ENCODE peak calls at places on chromosome 1, in eight cellular contexts. T, Q, O, C, P, W, B and D are unnamed samples.

GRCh38 chr1:167627865-167628641 is 2.0 kb upstream of the RCSD1 start:
- DNase-seq in C (no peak), T (peak; percentile 22), B (no peak), Q (no peak), O (no peak), P (no peak), W (no peak), D (peak; percentile 81)

GRCh38 chr1:236465231-236465958 is 58.4 kb upstream of the LGALS8 start:
- DNase-seq in C (no peak), T (no peak), W (no peak), Q (no peak), O (no peak), B (no peak), P (no peak), D (no peak)

GRCh38 chr1:94069649-94070285 is 51.2 kb downstream of the ABCA4 start:
- DNase-seq in T (no peak), B (no peak), C (no peak), W (no peak), Q (no peak), P (no peak), O (no peak), D (no peak)

GRCh38 chr1:32540589-32540988 is 1.4 kb downstream of the ZBTB8A start:
- DNase-seq in C (no peak), T (no peak), P (no peak), B (no peak), Q (no peak), W (no peak), O (peak; percentile 3), D (no peak)

GRCh38 chr1:31344503-31344902 is 28.4 kb downstream of the FABP3 start:
- DNase-seq in B (no peak), O (no peak), Q (no peak), P (no peak), C (no peak), W (no peak), T (no peak), D (no peak)

GRCh38 chr1:41255978-41256377 is 13.9 kb upstream of the SCMH1 start:
- DNase-seq in W (no peak), T (no peak), C (no peak), B (no peak), P (no peak), O (peak; percentile 55), Q (no peak), D (no peak)

GRCh38 chr1:218112862-218113261 is 172.2 kb upstream of the RRP15 start:
- DNase-seq in P (no peak), O (no peak), T (no peak), Q (no peak), W (no peak), B (no peak), C (no peak), D (no peak)

GRCh38 chr1:107991371-107992066 is 26.5 kb upstream of the VAV3 start:
- DNase-seq in C (no peak), W (no peak), P (peak; percentile 52), Q (peak; percentile 14), T (no peak), B (peak; percentile 43), O (peak; percentile 19), D (no peak)

GRCh38 chr1:55425310-55425930 is 210.3 kb upstream of the USP24 start:
- DNase-seq in B (no peak), W (no peak), T (no peak), P (no peak), O (no peak), C (no peak), Q (no peak), D (no peak)

GRCh38 chr1:35935436-35935835 is 4.5 kb downstream of the AGO3 start:
- DNase-seq in O (peak; percentile 37), Q (no peak), B (no peak), T (no peak), W (no peak), P (no peak), C (no peak), D (no peak)

GRCh38 chr1:241213147-241213546 is 143.9 kb downstream of the RGS7 start:
- DNase-seq in P (no peak), C (no peak), T (no peak), W (no peak), O (no peak), B (no peak), Q (no peak), D (no peak)

GRCh38 chr1:10045480-10046355 is 13.0 kb downstream of the UBE4B start:
- DNase-seq in O (peak; percentile 61), T (no peak), Q (peak; percentile 8), C (no peak), P (no peak), W (peak; percentile 78), B (no peak), D (no peak)

GRCh38 chr1:228938248-228938891 is 203.1 kb downstream of the RHOU start:
- DNase-seq in B (no peak), O (no peak), W (no peak), Q (peak; percentile 32), P (peak; percentile 23), C (peak; percentile 48), T (no peak), D (no peak)

GRCh38 chr1:93840956-93841482 is 38.0 kb downstream of the DNTTIP2 start:
- DNase-seq in C (no peak), W (no peak), Q (no peak), P (no peak), B (no peak), T (no peak), O (no peak), D (no peak)

GRCh38 chr1:193019442-193020026 is 39.6 kb downstream of the UCHL5 start:
- DNase-seq in C (no peak), B (peak; percentile 31), W (no peak), T (no peak), O (peak; percentile 86), P (no peak), Q (peak; percentile 6), D (peak; percentile 18)

GRCh38 chr1:151213560-151213959 is 15.2 kb downstream of the PIP5K1A start:
- DNase-seq in O (peak; percentile 35), B (no peak), Q (no peak), P (no peak), T (no peak), C (no peak), W (no peak), D (no peak)

GRCh38 chr1:113207019-113207418 is 134.0 kb downstream of the LRIG2 start:
- DNase-seq in W (no peak), B (no peak), C (no peak), O (no peak), T (no peak), P (no peak), Q (no peak), D (no peak)

GRCh38 chr1:78340006-78340405 is 150.8 kb upstream of the PTGFR start:
- DNase-seq in Q (peak; percentile 71), P (no peak), C (no peak), B (no peak), T (no peak), W (no peak), O (peak; percentile 86), D (no peak)

GRCh38 chr1:21572141-21572540 is 62.9 kb downstream of the ALPL start:
- DNase-seq in Q (no peak), O (no peak), T (no peak), C (no peak), W (no peak), B (no peak), P (no peak), D (no peak)

GRCh38 chr1:156928043-156928602 is 7.7 kb downstream of the LRRC71 start:
- DNase-seq in O (no peak), B (no peak), T (no peak), W (no peak), P (no peak), Q (no peak), C (no peak), D (no peak)
- TF ChIP-seq CTCF in O (no peak), B (no peak), T (peak; percentile 14), W (no peak), P (no peak), Q (no peak), C (no peak), D (no peak)

GRCh38 chr1:17023573-17023972 is 11.8 kb upstream of the ATP13A2 start:
- DNase-seq in O (no peak), C (no peak), W (no peak), P (no peak), T (no peak), Q (no peak), B (no peak), D (no peak)
- TF ChIP-seq CTCF in O (no peak), C (no peak), W (no peak), P (no peak), T (peak; percentile 32), Q (no peak), B (no peak), D (no peak)

DNA sequence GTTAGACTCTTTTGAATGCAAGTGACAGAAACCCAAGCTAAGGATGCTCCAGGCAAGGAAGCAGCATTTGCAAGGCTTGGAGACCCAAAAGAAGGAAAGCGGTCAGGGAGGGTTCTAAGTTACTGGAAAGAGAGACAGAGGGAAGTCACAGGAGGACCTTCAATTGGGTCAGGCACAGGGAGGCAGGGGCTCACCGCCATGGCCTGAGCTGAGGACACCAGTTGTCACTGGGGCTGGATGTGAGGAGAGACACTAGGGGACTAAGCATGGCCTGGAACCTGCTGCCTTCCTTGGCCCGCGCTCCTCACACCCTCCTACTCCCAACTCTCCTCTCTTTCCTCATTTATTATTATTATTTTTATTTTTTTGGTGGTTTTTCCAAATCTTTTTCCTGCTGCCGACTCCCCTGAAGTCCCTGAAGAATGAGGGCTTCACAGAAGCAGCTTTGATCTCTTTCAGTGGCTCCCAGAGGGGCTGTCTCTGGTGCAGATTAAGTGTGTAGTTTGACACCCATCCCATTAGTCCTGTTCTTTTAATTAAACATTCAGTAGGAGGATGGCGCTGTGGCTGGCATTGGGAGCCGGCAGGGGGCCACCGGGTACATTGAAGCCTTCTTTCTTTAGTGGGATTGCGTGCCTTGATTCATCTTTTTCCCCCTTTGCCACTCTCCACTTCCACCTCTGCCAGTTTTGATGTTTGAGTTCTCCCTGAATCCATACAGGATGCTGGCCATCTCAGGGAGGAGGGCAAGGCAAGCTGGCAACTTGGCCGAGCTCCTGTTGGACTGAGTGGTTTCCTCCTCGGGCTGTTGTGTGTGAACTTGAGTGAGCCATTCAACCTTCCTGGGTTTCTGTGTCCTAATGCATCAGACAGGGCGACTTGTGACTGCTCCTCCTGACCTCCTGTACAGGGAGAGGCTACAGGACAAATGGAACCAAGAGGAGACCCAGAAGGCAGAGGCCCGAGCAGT is 59.3 kb downstream of the MDM4 start:
- DNase-seq in T (no peak), P (no peak), W (no peak), C (no peak), Q (no peak), B (no peak), O (no peak), D (no peak)
- TF ChIP-seq CTCF in T (no peak), P (no peak), W (no peak), C (no peak), Q (no peak), B (no peak), O (no peak), D (no peak)

DNA sequence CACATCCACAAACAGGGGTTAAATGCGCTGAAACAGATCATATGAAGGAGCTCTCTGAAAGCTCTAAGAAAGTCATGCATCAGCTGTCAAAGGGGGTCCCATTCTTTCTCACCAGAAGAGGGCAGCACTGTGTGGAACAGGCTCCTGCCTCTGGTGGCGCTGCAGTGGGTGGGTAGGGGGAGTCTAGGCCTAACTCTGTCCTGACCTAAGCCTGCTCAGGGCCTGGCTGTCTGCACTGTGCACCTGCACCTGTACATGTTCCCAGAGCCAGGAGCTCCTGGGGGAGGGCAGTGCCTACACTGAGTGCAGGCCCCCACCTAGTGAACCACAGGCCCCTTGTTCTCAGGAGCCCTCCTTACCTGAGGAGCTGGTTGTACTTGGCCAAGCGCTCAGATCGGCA is 16.0 kb downstream of the ENO1 start:
- DNase-seq in Q (no peak), P (no peak), B (no peak), T (no peak), C (no peak), W (no peak), O (no peak), D (no peak)
- TF ChIP-seq CTCF in Q (peak; percentile 87), P (no peak), B (peak; percentile 63), T (peak; percentile 77), C (peak; percentile 31), W (peak; percentile 46), O (peak; percentile 69), D (peak; percentile 16)

GRCh38 chr1:205271277-205271676 is 43.5 kb downstream of the TMCC2 start:
- DNase-seq in B (no peak), P (no peak), O (peak; percentile 51), W (no peak), Q (no peak), T (no peak), C (no peak), D (no peak)
- TF ChIP-seq CTCF in B (peak; percentile 27), P (no peak), O (peak; percentile 30), W (peak; percentile 13), Q (peak; percentile 53), T (no peak), C (no peak), D (no peak)